ENCODE peak calls at places on chromosomes 3 and 15, in eight cellular contexts. One of them, this sample, is unnamed.

GRCh38 chr3:94036909-94037507 is 8.6 kb upstream of the STX19 start:
- DNase-seq in vagina: no peak
- DNase-seq in pancreas: no peak
- DNase-seq in GM23248: peak; percentile 88
- DNase-seq in CD4-positive, CD25-positive, alpha-beta regulatory T cell: no peak
- DNase-seq in lung: no peak
- DNase-seq in WERI-Rb-1: no peak
- DNase-seq in esophagus muscularis mucosa: no peak
- DNase-seq in this sample: peak; percentile 49

GRCh38 chr3:171838218-171838720 is 4.9 kb upstream of the TMEM212 start:
- DNase-seq in pancreas: no peak
- DNase-seq in esophagus muscularis mucosa: no peak
- DNase-seq in CD4-positive, CD25-positive, alpha-beta regulatory T cell: no peak
- DNase-seq in GM23248: peak; percentile 82
- DNase-seq in WERI-Rb-1: no peak
- DNase-seq in vagina: no peak
- DNase-seq in lung: no peak
- DNase-seq in this sample: no peak

GRCh38 chr15:67839358-67839928 is 402 bp downstream of the RNU6-1 start:
- DNase-seq in vagina: no peak
- DNase-seq in WERI-Rb-1: peak; percentile 39
- DNase-seq in CD4-positive, CD25-positive, alpha-beta regulatory T cell: peak; percentile 24
- DNase-seq in lung: no peak
- DNase-seq in GM23248: peak; percentile 69
- DNase-seq in pancreas: no peak
- DNase-seq in esophagus muscularis mucosa: no peak
- DNase-seq in this sample: peak; percentile 49

GRCh38 chr3:170301404-170301803 is 56.1 kb upstream of the SKIL start:
- DNase-seq in pancreas: no peak
- DNase-seq in lung: no peak
- DNase-seq in WERI-Rb-1: no peak
- DNase-seq in esophagus muscularis mucosa: no peak
- DNase-seq in CD4-positive, CD25-positive, alpha-beta regulatory T cell: no peak
- DNase-seq in vagina: no peak
- DNase-seq in GM23248: peak; percentile 73
- DNase-seq in this sample: peak; percentile 51

GRCh38 chr3:88132894-88133293 is 16.9 kb upstream of the C3orf38 start:
- DNase-seq in vagina: no peak
- DNase-seq in GM23248: no peak
- DNase-seq in esophagus muscularis mucosa: no peak
- DNase-seq in WERI-Rb-1: no peak
- DNase-seq in lung: no peak
- DNase-seq in pancreas: no peak
- DNase-seq in CD4-positive, CD25-positive, alpha-beta regulatory T cell: no peak
- DNase-seq in this sample: no peak

GRCh38 chr3:42539871-42540714 is 37.6 kb downstream of the VIPR1 start:
- DNase-seq in GM23248: peak; percentile 26
- DNase-seq in CD4-positive, CD25-positive, alpha-beta regulatory T cell: peak; percentile 55
- DNase-seq in WERI-Rb-1: peak; percentile 83
- DNase-seq in pancreas: peak; percentile 92
- DNase-seq in esophagus muscularis mucosa: no peak
- DNase-seq in lung: peak; percentile 87
- DNase-seq in vagina: no peak
- DNase-seq in this sample: peak; percentile 48

GRCh38 chr3:112437146-112438022 is 61.9 kb downstream of the BTLA start:
- DNase-seq in vagina: no peak
- DNase-seq in lung: no peak
- DNase-seq in pancreas: no peak
- DNase-seq in WERI-Rb-1: no peak
- DNase-seq in esophagus muscularis mucosa: no peak
- DNase-seq in GM23248: peak; percentile 52
- DNase-seq in CD4-positive, CD25-positive, alpha-beta regulatory T cell: no peak
- DNase-seq in this sample: peak; percentile 41

GRCh38 chr3:5123937-5124336 is 1.8 kb downstream of the ARL8B start:
- DNase-seq in pancreas: no peak
- DNase-seq in WERI-Rb-1: peak; percentile 28
- DNase-seq in CD4-positive, CD25-positive, alpha-beta regulatory T cell: no peak
- DNase-seq in lung: no peak
- DNase-seq in vagina: no peak
- DNase-seq in GM23248: no peak
- DNase-seq in esophagus muscularis mucosa: no peak
- DNase-seq in this sample: no peak

GRCh38 chr3:158470944-158471638 is 99.9 kb upstream of the MLF1 start:
- DNase-seq in pancreas: no peak
- DNase-seq in lung: no peak
- DNase-seq in CD4-positive, CD25-positive, alpha-beta regulatory T cell: no peak
- DNase-seq in esophagus muscularis mucosa: no peak
- DNase-seq in vagina: no peak
- DNase-seq in GM23248: peak; percentile 65
- DNase-seq in WERI-Rb-1: no peak
- DNase-seq in this sample: no peak

GRCh38 chr3:77055841-77056341 is 16.0 kb downstream of the ROBO2 start:
- DNase-seq in vagina: no peak
- DNase-seq in WERI-Rb-1: no peak
- DNase-seq in CD4-positive, CD25-positive, alpha-beta regulatory T cell: no peak
- DNase-seq in esophagus muscularis mucosa: no peak
- DNase-seq in lung: no peak
- DNase-seq in pancreas: no peak
- DNase-seq in GM23248: no peak
- DNase-seq in this sample: peak; percentile 98

GRCh38 chr15:83809345-83809744 is 155.4 kb downstream of the ADAMTSL3 start:
- DNase-seq in lung: no peak
- DNase-seq in vagina: no peak
- DNase-seq in GM23248: no peak
- DNase-seq in WERI-Rb-1: no peak
- DNase-seq in pancreas: no peak
- DNase-seq in esophagus muscularis mucosa: no peak
- DNase-seq in CD4-positive, CD25-positive, alpha-beta regulatory T cell: no peak
- DNase-seq in this sample: peak; percentile 33

GRCh38 chr3:46926447-46926846 is 48.9 kb downstream of the PTH1R start:
- DNase-seq in vagina: no peak
- DNase-seq in esophagus muscularis mucosa: no peak
- DNase-seq in GM23248: no peak
- DNase-seq in WERI-Rb-1: no peak
- DNase-seq in lung: no peak
- DNase-seq in CD4-positive, CD25-positive, alpha-beta regulatory T cell: no peak
- DNase-seq in pancreas: no peak
- DNase-seq in this sample: no peak

GRCh38 chr3:170278632-170279031 is 56.4 kb downstream of the PRKCI start:
- DNase-seq in CD4-positive, CD25-positive, alpha-beta regulatory T cell: no peak
- DNase-seq in esophagus muscularis mucosa: no peak
- DNase-seq in GM23248: no peak
- DNase-seq in vagina: no peak
- DNase-seq in lung: no peak
- DNase-seq in WERI-Rb-1: no peak
- DNase-seq in pancreas: no peak
- DNase-seq in this sample: no peak

GRCh38 chr3:159882784-159883779 is 105.6 kb upstream of the IL12A start:
- DNase-seq in vagina: no peak
- DNase-seq in GM23248: peak; percentile 43
- DNase-seq in esophagus muscularis mucosa: peak; percentile 90
- DNase-seq in lung: no peak
- DNase-seq in pancreas: no peak
- DNase-seq in CD4-positive, CD25-positive, alpha-beta regulatory T cell: no peak
- DNase-seq in WERI-Rb-1: peak; percentile 84
- DNase-seq in this sample: peak; percentile 84

GRCh38 chr3:45057557-45057956 is 31.5 kb downstream of the CLEC3B start:
- DNase-seq in CD4-positive, CD25-positive, alpha-beta regulatory T cell: no peak
- DNase-seq in GM23248: no peak
- DNase-seq in esophagus muscularis mucosa: no peak
- DNase-seq in WERI-Rb-1: no peak
- DNase-seq in pancreas: no peak
- DNase-seq in vagina: no peak
- DNase-seq in lung: no peak
- DNase-seq in this sample: peak; percentile 55
- H3K27me3 ChIP-seq in CD4-positive, CD25-positive, alpha-beta regulatory T cell: no peaks in the 10 kb centered on the region
- H3K27me3 ChIP-seq in GM23248: no peaks in the 10 kb centered on the region
- H3K27me3 ChIP-seq in esophagus muscularis mucosa: no peaks in the 10 kb centered on the region
- H3K27me3 ChIP-seq in WERI-Rb-1: no peaks in the 10 kb centered on the region
- H3K27me3 ChIP-seq in pancreas: no peaks in the 10 kb centered on the region
- H3K27me3 ChIP-seq in vagina: no peaks in the 10 kb centered on the region
- H3K27me3 ChIP-seq in lung: no peaks in the 10 kb centered on the region
- H3K27me3 ChIP-seq in this sample: no peaks in the 10 kb centered on the region

GRCh38 chr3:30353711-30354467 is 252.5 kb upstream of the TGFBR2 start:
- DNase-seq in pancreas: no peak
- DNase-seq in WERI-Rb-1: no peak
- DNase-seq in vagina: no peak
- DNase-seq in CD4-positive, CD25-positive, alpha-beta regulatory T cell: peak; percentile 33
- DNase-seq in esophagus muscularis mucosa: no peak
- DNase-seq in lung: no peak
- DNase-seq in GM23248: no peak
- DNase-seq in this sample: peak; percentile 85
- H3K4me3 ChIP-seq in pancreas: no peak overlapping the region
- H3K4me3 ChIP-seq in WERI-Rb-1: no peak overlapping the region
- H3K4me3 ChIP-seq in vagina: no peak overlapping the region
- H3K4me3 ChIP-seq in CD4-positive, CD25-positive, alpha-beta regulatory T cell: peak overlapping the region; percentile 55
- H3K4me3 ChIP-seq in esophagus muscularis mucosa: no peak overlapping the region
- H3K4me3 ChIP-seq in lung: no peak overlapping the region
- H3K4me3 ChIP-seq in GM23248: no peak overlapping the region
- H3K4me3 ChIP-seq in this sample: no peak overlapping the region

GRCh38 chr3:48600711-48601621 is 5.8 kb upstream of the COL7A1 start:
- DNase-seq in esophagus muscularis mucosa: no peak
- DNase-seq in CD4-positive, CD25-positive, alpha-beta regulatory T cell: no peak
- DNase-seq in lung: no peak
- DNase-seq in WERI-Rb-1: no peak
- DNase-seq in vagina: no peak
- DNase-seq in pancreas: no peak
- DNase-seq in GM23248: no peak
- DNase-seq in this sample: no peak

GRCh38 chr3:48598323-48599076 is 3.4 kb upstream of the COL7A1 start:
- DNase-seq in esophagus muscularis mucosa: no peak
- DNase-seq in pancreas: no peak
- DNase-seq in vagina: no peak
- DNase-seq in CD4-positive, CD25-positive, alpha-beta regulatory T cell: no peak
- DNase-seq in GM23248: peak; percentile 96
- DNase-seq in WERI-Rb-1: no peak
- DNase-seq in lung: no peak
- DNase-seq in this sample: peak; percentile 98

GRCh38 chr3:48599509-48600285 is 4.6 kb upstream of the COL7A1 start:
- DNase-seq in vagina: no peak
- DNase-seq in lung: no peak
- DNase-seq in pancreas: no peak
- DNase-seq in esophagus muscularis mucosa: no peak
- DNase-seq in CD4-positive, CD25-positive, alpha-beta regulatory T cell: no peak
- DNase-seq in WERI-Rb-1: no peak
- DNase-seq in GM23248: no peak
- DNase-seq in this sample: no peak

GRCh38 chr3:48599077-48599501 is 4.0 kb upstream of the COL7A1 start:
- DNase-seq in GM23248: no peak
- DNase-seq in CD4-positive, CD25-positive, alpha-beta regulatory T cell: no peak
- DNase-seq in vagina: no peak
- DNase-seq in WERI-Rb-1: no peak
- DNase-seq in esophagus muscularis mucosa: no peak
- DNase-seq in lung: no peak
- DNase-seq in pancreas: no peak
- DNase-seq in this sample: peak; percentile 99

DNA sequence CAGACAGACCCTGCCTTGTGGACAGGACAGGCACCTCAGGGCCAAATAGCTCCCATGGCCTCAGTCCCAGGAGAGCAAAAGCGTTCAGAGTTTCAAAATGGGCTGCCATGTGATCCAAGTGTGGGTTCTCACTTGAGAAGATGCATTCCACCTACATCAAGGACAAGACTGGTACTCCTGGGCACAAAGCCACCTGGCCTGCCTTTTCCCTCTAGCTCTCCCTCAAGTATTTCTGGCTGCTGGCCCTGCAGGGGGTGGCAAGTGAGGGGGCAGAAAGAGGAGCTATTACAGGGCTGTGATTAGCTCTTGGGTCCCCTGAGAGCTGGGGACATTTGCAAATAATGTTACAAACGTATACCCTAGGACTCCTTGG is 6.5 kb upstream of the COL7A1 start:
- DNase-seq in WERI-Rb-1: no peak
- DNase-seq in CD4-positive, CD25-positive, alpha-beta regulatory T cell: no peak
- DNase-seq in vagina: no peak
- DNase-seq in pancreas: no peak
- DNase-seq in esophagus muscularis mucosa: no peak
- DNase-seq in lung: no peak
- DNase-seq in GM23248: no peak
- DNase-seq in this sample: no peak
- H3K36me3 ChIP-seq in WERI-Rb-1: peaks cover 91% of the 10 kb centered on the region
- H3K36me3 ChIP-seq in CD4-positive, CD25-positive, alpha-beta regulatory T cell: peaks cover 62% of the 10 kb centered on the region
- H3K36me3 ChIP-seq in vagina: no peaks in the 10 kb centered on the region
- H3K36me3 ChIP-seq in pancreas: peaks cover 66% of the 10 kb centered on the region
- H3K36me3 ChIP-seq in esophagus muscularis mucosa: peaks cover 89% of the 10 kb centered on the region
- H3K36me3 ChIP-seq in lung: peaks cover 81% of the 10 kb centered on the region
- H3K36me3 ChIP-seq in GM23248: peaks cover 30% of the 10 kb centered on the region
- H3K36me3 ChIP-seq in this sample: peaks cover 51% of the 10 kb centered on the region

GRCh38 chr15:69725957-69726356 is 273.3 kb downstream of the RPLP1 start:
- DNase-seq in lung: peak; percentile 49
- DNase-seq in GM23248: no peak
- DNase-seq in pancreas: no peak
- DNase-seq in vagina: no peak
- DNase-seq in esophagus muscularis mucosa: no peak
- DNase-seq in CD4-positive, CD25-positive, alpha-beta regulatory T cell: no peak
- DNase-seq in WERI-Rb-1: no peak
- DNase-seq in this sample: no peak

GRCh38 chr15:69723404-69724097 is 270.9 kb downstream of the RPLP1 start:
- DNase-seq in CD4-positive, CD25-positive, alpha-beta regulatory T cell: no peak
- DNase-seq in GM23248: no peak
- DNase-seq in vagina: no peak
- DNase-seq in lung: no peak
- DNase-seq in pancreas: no peak
- DNase-seq in esophagus muscularis mucosa: no peak
- DNase-seq in WERI-Rb-1: peak; percentile 29
- DNase-seq in this sample: no peak

GRCh38 chr15:69724331-69724730 is 271.7 kb downstream of the RPLP1 start:
- DNase-seq in GM23248: no peak
- DNase-seq in pancreas: no peak
- DNase-seq in CD4-positive, CD25-positive, alpha-beta regulatory T cell: no peak
- DNase-seq in esophagus muscularis mucosa: no peak
- DNase-seq in vagina: no peak
- DNase-seq in WERI-Rb-1: no peak
- DNase-seq in lung: no peak
- DNase-seq in this sample: no peak

GRCh38 chr15:69727257-69727924 is 274.8 kb downstream of the RPLP1 start:
- DNase-seq in pancreas: no peak
- DNase-seq in GM23248: no peak
- DNase-seq in CD4-positive, CD25-positive, alpha-beta regulatory T cell: no peak
- DNase-seq in vagina: no peak
- DNase-seq in esophagus muscularis mucosa: no peak
- DNase-seq in lung: no peak
- DNase-seq in WERI-Rb-1: no peak
- DNase-seq in this sample: no peak

DNA sequence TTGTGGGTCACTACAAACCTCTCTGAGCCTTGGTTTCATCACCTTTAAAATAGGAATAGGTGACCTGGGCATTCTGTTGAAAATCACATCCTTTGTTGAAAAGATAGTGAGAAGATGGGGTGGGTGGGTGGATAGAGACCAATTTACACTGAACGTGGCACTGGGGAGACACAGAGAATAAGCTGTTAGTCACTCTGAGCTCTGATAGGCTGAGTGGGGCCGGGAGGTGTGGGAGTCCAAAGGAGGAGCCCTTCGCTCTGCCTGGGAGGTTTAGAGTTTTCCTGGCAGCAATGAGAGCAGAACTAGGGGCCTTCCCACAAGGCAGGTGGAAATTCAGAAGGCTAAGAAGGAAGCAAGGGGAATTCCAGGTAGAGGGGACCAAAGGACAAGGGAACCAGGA is 272.6 kb downstream of the RPLP1 start:
- DNase-seq in lung: no peak
- DNase-seq in vagina: no peak
- DNase-seq in esophagus muscularis mucosa: no peak
- DNase-seq in pancreas: no peak
- DNase-seq in GM23248: no peak
- DNase-seq in CD4-positive, CD25-positive, alpha-beta regulatory T cell: no peak
- DNase-seq in WERI-Rb-1: no peak
- DNase-seq in this sample: no peak
- H3K27me3 ChIP-seq in lung: no peaks in the 10 kb centered on the region
- H3K27me3 ChIP-seq in vagina: no peaks in the 10 kb centered on the region
- H3K27me3 ChIP-seq in esophagus muscularis mucosa: peaks cover 3% of the 10 kb centered on the region
- H3K27me3 ChIP-seq in pancreas: no peaks in the 10 kb centered on the region
- H3K27me3 ChIP-seq in GM23248: peaks cover 31% of the 10 kb centered on the region
- H3K27me3 ChIP-seq in CD4-positive, CD25-positive, alpha-beta regulatory T cell: peaks cover 15% of the 10 kb centered on the region
- H3K27me3 ChIP-seq in WERI-Rb-1: no peaks in the 10 kb centered on the region
- H3K27me3 ChIP-seq in this sample: peaks cover 20% of the 10 kb centered on the region

This sample was measured in bronchial epithelial cell.